ENCODE peak calls at places on chromosome 6, in seven cellular contexts. K is Panc1, M is upper lobe of right lung, C is GM13976, B is AG08396, G is AG20443, O is GM04504. T is an unnamed sample.

GRCh38 chr6:47477497-47478232 is at the start of gene CD2AP:
- DNase-seq in B (peak), G (peak), K (no peak), C (peak), M (peak), O (peak), T (peak)

GRCh38 chr6:134744301-134744700 is 205.6 kb downstream of the ALDH8A1 start:
- DNase-seq in G (no peak), O (no peak), M (no peak), B (no peak), K (no peak), C (no peak), T (no peak)

GRCh38 chr6:136548582-136549330 is 1.5 kb downstream of the MAP7 start:
- DNase-seq in B (no peak), C (no peak), K (no peak), O (no peak), M (no peak), G (no peak), T (no peak)

GRCh38 chr6:43856005-43856765 is 86.2 kb downstream of the VEGFA start:
- DNase-seq in G (peak), K (no peak), M (peak), B (peak), O (no peak), C (no peak), T (peak)

GRCh38 chr6:90000864-90001731 is 106.8 kb downstream of the GJA10 start:
- DNase-seq in K (no peak), G (no peak), B (no peak), O (no peak), C (no peak), M (no peak), T (no peak)

GRCh38 chr6:108796875-108797274 is 51.3 kb upstream of the ARMC2 start:
- DNase-seq in B (no peak), M (no peak), C (no peak), O (no peak), K (no peak), G (no peak), T (no peak)

GRCh38 chr6:123967900-123968299 is 164.2 kb downstream of the NKAIN2 start:
- DNase-seq in B (no peak), C (no peak), M (no peak), O (no peak), K (no peak), G (no peak), T (no peak)

GRCh38 chr6:83867527-83868161 is 8.2 kb downstream of the CYB5R4 start:
- DNase-seq in C (no peak), K (peak), O (peak), M (peak), B (no peak), G (peak), T (no peak)